ENCODE peak calls at places on chromosomes 6 and 20, in four cellular contexts. F is pancreas, A is cardiac muscle cell, Y is HepG2. K is an unnamed sample.

GRCh38 chr20:21615617-21616080 is 89.8 kb upstream of the PAX1 start:
- DNase-seq in F (peak; percentile 53), A (peak; percentile 75), Y (peak; percentile 66), K (peak; percentile 63)

GRCh38 chr20:10221022-10221421 is 2.4 kb downstream of the SNAP25 start:
- DNase-seq in Y (no peak), A (no peak), F (no peak), K (no peak)

GRCh38 chr6:157064502-157064901 is 258.8 kb downstream of the TMEM242 start:
- DNase-seq in F (no peak), A (no peak), Y (no peak), K (no peak)

GRCh38 chr6:143673638-143674037 is 4.1 kb upstream of the PHACTR2 start:
- DNase-seq in A (no peak), Y (peak; percentile 69), F (no peak), K (no peak)

GRCh38 chr6:16064687-16065086 is 64.2 kb upstream of the MYLIP start:
- DNase-seq in F (no peak), A (no peak), Y (no peak), K (no peak)

GRCh38 chr20:50519036-50519780 is 9.0 kb downstream of the PTPN1 start:
- DNase-seq in F (no peak), A (no peak), Y (no peak), K (no peak)

GRCh38 chr6:14763139-14763538 is 482.7 kb upstream of the JARID2 start:
- DNase-seq in A (no peak), Y (peak; percentile 12), F (no peak), K (no peak)

GRCh38 chr6:4320860-4321259 is 185.5 kb upstream of the ECI2 start:
- DNase-seq in F (no peak), Y (no peak), A (no peak), K (no peak)

GRCh38 chr6:98047881-98048280 is 764.9 kb upstream of the MMS22L start:
- DNase-seq in Y (no peak), A (no peak), F (no peak), K (no peak)

GRCh38 chr20:47574616-47575401 is 73.1 kb downstream of the NCOA3 start:
- DNase-seq in Y (no peak), A (peak; percentile 23), F (no peak), K (no peak)

GRCh38 chr20:23087587-23088275 is 1.6 kb upstream of the CD93 start:
- DNase-seq in Y (no peak), F (no peak), A (no peak), K (no peak)
- H3K4me1 ChIP-seq in Y (no peaks in the 10 kb centered on the region), F (peaks cover 2% of the 10 kb centered on the region), A (peaks cover 24% of the 10 kb centered on the region), K (peaks cover 25% of the 10 kb centered on the region)

GRCh38 chr6:20932284-20932683 is 398.0 kb downstream of the CDKAL1 start:
- DNase-seq in Y (no peak), A (no peak), F (no peak), K (no peak)

GRCh38 chr6:20931093-20931492 is 396.8 kb downstream of the CDKAL1 start:
- DNase-seq in A (no peak), F (no peak), Y (no peak), K (no peak)

GRCh38 chr6:20931772-20932171 is 397.5 kb downstream of the CDKAL1 start:
- DNase-seq in Y (no peak), A (no peak), F (no peak), K (no peak)

GRCh38 chr6:20933057-20933792 is 399.0 kb downstream of the CDKAL1 start:
- DNase-seq in Y (peak; percentile 5), A (no peak), F (no peak), K (no peak)

DNA sequence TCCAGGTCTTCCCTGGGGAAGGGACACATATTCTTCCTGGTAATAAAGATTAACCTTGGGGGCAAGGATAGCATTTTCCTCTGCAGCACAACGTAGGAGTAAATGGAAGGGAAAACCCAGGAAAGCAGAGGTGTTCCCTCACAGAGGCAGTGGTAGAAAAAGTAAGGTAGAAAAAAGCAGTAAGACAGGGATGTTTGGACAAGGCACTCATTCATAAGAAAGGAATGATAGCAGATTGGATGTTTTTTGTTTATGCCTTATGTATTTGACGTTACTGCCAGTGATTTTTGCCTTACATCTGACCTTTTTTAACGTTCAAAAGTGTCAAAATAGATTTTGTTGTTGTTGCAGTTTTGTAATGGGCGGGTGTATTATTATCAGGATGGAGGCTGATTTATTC is 395.0 kb downstream of the CDKAL1 start:
- DNase-seq in F (no peak), Y (no peak), A (no peak), K (no peak)
- H3K27ac ChIP-seq in F (no peak overlapping the region), Y (no peak overlapping the region), A (no peak overlapping the region), K (no peak overlapping the region)

DNA sequence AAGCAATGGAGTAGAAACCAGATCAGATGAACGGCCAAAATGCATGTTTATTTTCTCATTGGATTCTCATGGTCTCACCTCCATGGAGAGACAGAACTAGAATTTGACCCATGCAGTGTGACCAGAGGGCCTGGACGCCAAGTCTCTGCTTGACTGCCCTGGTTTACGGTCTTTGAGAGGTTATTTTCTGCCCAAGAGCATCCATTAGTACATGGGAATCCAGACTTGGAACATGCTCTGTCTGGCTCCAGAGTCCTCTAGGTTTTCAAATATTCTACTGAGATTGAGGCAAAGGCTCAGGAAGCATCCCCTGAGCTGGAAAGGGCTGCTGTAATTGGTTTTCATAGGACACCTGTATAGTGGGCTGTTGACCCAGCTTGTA is 45.4 kb upstream of the UST start:
- DNase-seq in A (no peak), F (no peak), Y (no peak), K (no peak)
- H3K4me3 ChIP-seq in A (no peak overlapping the region), F (peak overlapping the region; percentile 46), Y (peak overlapping the region; percentile 29), K (peak overlapping the region; percentile 50)

GRCh38 chr20:36550797-36551299 is 9.5 kb downstream of the MYL9 start:
- DNase-seq in Y (no peak), A (no peak), F (no peak), K (no peak)
- H3K4me1 ChIP-seq in Y (peaks cover 51% of the 10 kb centered on the region), A (no peaks in the 10 kb centered on the region), F (no peaks in the 10 kb centered on the region), K (no peaks in the 10 kb centered on the region)

DNA sequence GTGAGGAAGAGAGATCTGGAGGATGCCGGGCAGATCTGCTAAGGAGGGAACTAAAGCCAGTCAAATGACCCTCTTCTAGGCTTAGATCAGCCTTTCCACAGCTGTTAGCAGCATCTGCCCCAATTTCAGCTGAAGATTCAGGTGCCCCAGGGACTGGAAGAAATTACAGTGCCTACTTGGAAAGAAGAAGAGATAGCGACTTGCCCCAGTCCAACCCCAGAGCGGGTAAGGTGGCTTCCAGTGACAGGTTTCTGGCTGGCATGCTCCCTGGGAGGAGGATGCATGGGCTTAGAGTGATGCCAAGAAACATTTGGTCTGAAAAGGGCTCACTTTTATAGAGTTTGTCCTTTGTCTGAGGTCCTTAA is 620 bp downstream of the TJAP1 start:
- DNase-seq in F (no peak), Y (no peak), A (no peak), K (no peak)
- H3K27ac ChIP-seq in F (peak overlapping the region; percentile 51), Y (peak overlapping the region; percentile 62), A (peak overlapping the region; percentile 95), K (peak overlapping the region; percentile 87)